ENCODE peak calls at places on chromosomes 13 and 19, in six cellular contexts. T is testis, M is B cell, V is uterus, X is PC-9, W is omental fat pad. H is an unnamed sample.

GRCh38 chr19:12867120-12868099 is 13.8 kb downstream of the DNASE2 start:
- DNase-seq in T (peak), M (peak), V (peak), X (peak), W (no peak), H (peak)

GRCh38 chr19:11554160-11554559 is 4.9 kb downstream of the ELOF1 start:
- DNase-seq in T (no peak), M (peak), V (no peak), X (no peak), W (no peak), H (no peak)

GRCh38 chr19:4362871-4363545 is 19.6 kb downstream of the MPND start:
- DNase-seq in T (no peak), M (no peak), V (no peak), X (no peak), W (no peak), H (no peak)

GRCh38 chr13:85806553-85807175 is 7.4 kb upstream of the SLITRK6 start:
- DNase-seq in T (no peak), M (no peak), V (no peak), X (peak), W (no peak), H (no peak)

GRCh38 chr13:54198911-54199310 is 1170.3 kb downstream of the OLFM4 start:
- DNase-seq in T (no peak), M (no peak), V (no peak), X (no peak), W (no peak), H (no peak)

GRCh38 chr19:29539131-29539530 is 13.3 kb downstream of the VSTM2B start:
- DNase-seq in T (no peak), M (no peak), V (peak), X (no peak), W (no peak), H (no peak)

GRCh38 chr13:106691861-106692260 is 123.9 kb upstream of the ARGLU1 start:
- DNase-seq in T (no peak), M (no peak), V (no peak), X (peak), W (no peak), H (no peak)

GRCh38 chr19:40799558-40800338 is 757 bp downstream of the EGLN2 start:
- DNase-seq in T (no peak), M (no peak), V (no peak), X (no peak), W (no peak), H (no peak)

GRCh38 chr13:48818495-48818961 is 157.2 kb upstream of the FNDC3A start:
- DNase-seq in T (no peak), M (no peak), V (no peak), X (no peak), W (no peak), H (no peak)

GRCh38 chr19:923551-924211 is 2.2 kb upstream of the ARID3A start:
- DNase-seq in T (no peak), M (no peak), V (no peak), X (no peak), W (no peak), H (no peak)

GRCh38 chr19:926595-927043 is 784 bp downstream of the ARID3A start:
- DNase-seq in T (no peak), M (peak), V (peak), X (no peak), W (no peak), H (peak)

GRCh38 chr19:925912-926594 is at the start of gene ARID3A:
- DNase-seq in T (no peak), M (no peak), V (no peak), X (no peak), W (no peak), H (no peak)

GRCh38 chr19:927044-927706 is 1.3 kb downstream of the ARID3A start:
- DNase-seq in T (no peak), M (no peak), V (peak), X (no peak), W (no peak), H (no peak)

DNA sequence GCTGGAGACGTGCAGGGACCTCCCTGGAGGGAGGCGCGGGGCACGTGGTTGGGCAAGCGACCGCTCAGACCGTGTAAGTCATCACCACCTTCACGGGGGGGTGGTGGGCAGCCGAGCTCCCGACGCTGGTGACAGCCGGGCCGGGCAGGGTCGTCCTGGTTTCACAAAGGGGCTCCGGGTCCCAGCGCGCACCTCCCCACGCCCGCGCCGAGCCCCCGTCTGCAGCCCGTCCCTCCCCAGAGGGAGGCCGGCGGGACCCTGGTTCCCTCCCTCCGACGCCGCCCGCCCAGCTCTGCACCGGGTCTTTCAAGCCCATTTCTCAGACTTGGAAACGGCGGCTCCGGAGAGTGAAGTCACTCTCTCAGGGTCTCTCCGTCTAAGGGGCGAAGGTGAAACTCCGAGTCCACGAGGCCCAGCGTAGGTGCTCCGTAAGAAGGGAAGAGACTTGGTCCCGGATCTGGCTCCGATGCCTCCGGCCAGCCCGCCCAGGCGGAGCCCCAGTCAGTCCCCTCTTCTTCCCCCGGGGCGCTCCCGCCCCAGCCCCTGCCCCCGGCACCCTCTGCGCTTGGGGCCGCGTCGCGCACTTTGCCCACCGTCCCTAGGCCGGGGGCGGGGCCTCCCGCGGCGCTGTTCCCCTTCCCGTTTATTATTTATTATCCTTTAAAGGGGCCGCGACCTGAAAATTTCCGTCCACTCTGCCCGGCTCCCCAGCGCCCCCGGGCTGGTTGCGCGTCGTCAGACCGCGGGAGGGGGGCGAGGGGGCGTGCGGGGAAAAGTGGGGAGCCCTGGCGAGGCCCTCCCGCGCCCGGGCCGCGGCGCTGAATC is 536 bp upstream of the ARID3A start:
- DNase-seq in T (peak), M (peak), V (peak), X (peak), W (peak), H (peak)
- TF ChIP-seq CTCF in T (no peak), M (no peak), V (no peak), X (no peak), W (no peak), H (no peak)

DNA sequence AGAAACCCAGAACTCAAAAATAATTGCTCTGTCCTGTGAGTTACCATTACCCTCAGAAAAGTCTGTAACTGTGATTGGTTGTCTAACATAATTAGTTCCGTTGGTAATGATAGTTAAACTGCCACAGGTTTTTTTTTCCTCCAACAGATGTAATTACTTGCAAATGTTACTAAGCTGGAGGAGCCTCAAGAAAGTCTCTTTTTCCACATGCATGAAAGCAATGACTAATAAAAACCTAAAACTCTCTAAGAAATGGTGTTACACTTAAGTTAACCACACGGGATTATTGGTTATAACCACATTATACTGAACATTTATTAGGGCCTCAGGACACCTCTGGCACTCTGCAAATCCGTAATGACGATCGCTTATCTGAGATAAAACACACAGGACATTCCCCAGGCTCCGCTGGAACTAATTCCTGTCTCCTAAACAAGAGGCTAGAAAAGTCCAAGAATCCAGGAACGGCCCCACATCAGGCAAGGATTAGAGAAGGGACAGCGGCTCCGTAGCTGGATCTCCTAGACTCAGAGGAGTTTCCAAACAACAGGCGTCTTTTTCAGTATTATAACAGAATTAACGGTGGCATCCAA is 753 bp downstream of the ZNF235 start:
- DNase-seq in T (peak), M (no peak), V (no peak), X (no peak), W (no peak), H (no peak)
- TF ChIP-seq CTCF in T (no peak), M (no peak), V (no peak), X (no peak), W (no peak), H (no peak)

GRCh38 chr19:20315543-20315942 is 148.5 kb downstream of the ZNF486 start:
- DNase-seq in T (no peak), M (no peak), V (no peak), X (no peak), W (no peak), H (no peak)
- TF ChIP-seq CTCF in T (no peak), M (no peak), V (no peak), X (no peak), W (no peak), H (no peak)

GRCh38 chr13:113209336-113209879 is at the start of gene CUL4A:
- DNase-seq in T (peak), M (peak), V (peak), X (peak), W (no peak), H (peak)

GRCh38 chr13:113208424-113209335 is at the start of gene PCID2:
- DNase-seq in T (peak), M (peak), V (peak), X (peak), W (peak), H (peak)

GRCh38 chr13:113210834-113211233 is 1.4 kb downstream of the CUL4A start:
- DNase-seq in T (no peak), M (no peak), V (no peak), X (peak), W (no peak), H (no peak)

GRCh38 chr13:113209880-113210421 is 538 bp downstream of the CUL4A start:
- DNase-seq in T (peak), M (peak), V (peak), X (peak), W (no peak), H (peak)

GRCh38 chr13:113211774-113212173 is 2.4 kb downstream of the CUL4A start:
- DNase-seq in T (no peak), M (no peak), V (no peak), X (peak), W (no peak), H (no peak)
- TF ChIP-seq CTCF in T (no peak), M (no peak), V (no peak), X (no peak), W (no peak), H (no peak)

DNA sequence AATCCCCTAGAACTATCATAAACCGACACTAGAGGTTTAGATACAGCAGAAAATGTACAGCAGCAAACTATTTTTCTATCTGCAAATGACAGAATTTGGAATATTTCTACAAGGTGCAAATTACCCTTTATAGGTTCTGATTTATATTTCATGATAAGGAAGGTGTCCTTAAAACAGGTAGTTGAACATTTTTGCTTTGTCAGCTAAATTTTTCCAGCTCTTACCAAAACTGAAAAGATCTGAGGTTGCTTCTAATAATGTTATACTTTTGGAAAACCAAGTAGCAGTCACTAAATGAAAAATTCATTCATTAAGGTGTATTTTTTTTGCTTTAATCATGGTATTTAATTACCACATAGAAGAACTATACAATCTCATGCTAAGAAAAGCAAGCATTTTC is 9.0 kb downstream of the SHISA2 start:
- DNase-seq in T (no peak), M (no peak), V (no peak), X (no peak), W (no peak), H (no peak)
- TF ChIP-seq CTCF in T (no peak), M (no peak), V (no peak), X (no peak), W (no peak), H (no peak)

GRCh38 chr19:30882411-30883005 is 466.7 kb downstream of the TSHZ3 start:
- DNase-seq in T (no peak), M (no peak), V (no peak), X (no peak), W (no peak), H (no peak)
- TF ChIP-seq CTCF in T (no peak), M (no peak), V (no peak), X (no peak), W (no peak), H (no peak)

GRCh38 chr19:55058781-55059610 is 4.0 kb downstream of the RDH13 start:
- DNase-seq in T (no peak), M (no peak), V (no peak), X (no peak), W (no peak), H (no peak)
- TF ChIP-seq CTCF in T (no peak), M (no peak), V (no peak), X (peak), W (no peak), H (no peak)

GRCh38 chr13:81488021-81488420 is 1147.1 kb upstream of the SPRY2 start:
- DNase-seq in T (no peak), M (no peak), V (no peak), X (no peak), W (no peak), H (no peak)

GRCh38 chr13:81493144-81493543 is 1152.2 kb upstream of the SPRY2 start:
- DNase-seq in T (no peak), M (no peak), V (no peak), X (no peak), W (no peak), H (no peak)

GRCh38 chr13:81487151-81487550 is 1146.2 kb upstream of the SPRY2 start:
- DNase-seq in T (peak), M (no peak), V (no peak), X (no peak), W (no peak), H (no peak)
- TF ChIP-seq CTCF in T (peak), M (no peak), V (no peak), X (peak), W (no peak), H (no peak)

DNA sequence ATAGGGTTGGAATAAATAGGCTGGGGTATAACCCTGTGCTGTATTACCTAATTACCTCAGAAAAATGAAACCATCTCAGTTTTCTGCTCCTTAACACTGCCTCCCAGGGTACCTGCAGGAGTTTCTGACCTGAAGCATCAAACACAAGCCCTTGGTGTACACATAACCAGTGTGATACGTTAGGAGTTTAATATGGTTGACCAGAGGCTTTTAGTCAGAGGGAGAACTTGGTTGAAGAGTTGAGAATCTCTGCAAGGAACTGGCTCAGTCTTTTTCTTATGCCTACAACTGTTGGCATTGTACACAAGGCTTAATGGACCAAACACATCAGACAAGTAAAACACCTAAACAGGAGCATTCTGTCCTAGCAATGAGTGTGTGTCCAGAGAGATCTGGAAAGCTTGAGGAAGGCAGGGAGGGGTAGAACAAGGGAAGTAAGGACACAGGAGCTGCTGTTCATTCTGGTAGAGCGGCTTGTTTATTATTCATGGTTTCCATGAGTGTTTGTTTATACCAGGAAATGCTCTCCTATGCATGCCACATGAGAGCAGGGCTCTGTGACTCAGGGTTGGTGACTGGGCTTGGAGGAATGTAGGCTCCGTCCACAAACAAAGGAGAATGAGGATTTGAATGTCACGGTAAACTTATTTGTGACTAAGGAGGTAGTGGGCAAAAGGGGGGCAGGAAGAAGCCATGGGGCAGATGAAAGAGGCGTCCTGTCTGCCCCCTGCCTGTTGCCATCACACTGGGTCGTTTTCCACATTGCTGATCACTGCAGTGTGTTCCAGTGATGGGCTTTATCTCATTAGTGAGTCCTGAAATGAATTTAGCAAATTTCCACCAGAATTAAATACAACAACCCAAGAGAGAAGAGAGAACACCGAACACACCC is 11.9 kb upstream of the SPATA13 start:
- DNase-seq in T (no peak), M (no peak), V (no peak), X (peak), W (no peak), H (no peak)
- TF ChIP-seq CTCF in T (no peak), M (no peak), V (no peak), X (peak), W (no peak), H (no peak)

DNA sequence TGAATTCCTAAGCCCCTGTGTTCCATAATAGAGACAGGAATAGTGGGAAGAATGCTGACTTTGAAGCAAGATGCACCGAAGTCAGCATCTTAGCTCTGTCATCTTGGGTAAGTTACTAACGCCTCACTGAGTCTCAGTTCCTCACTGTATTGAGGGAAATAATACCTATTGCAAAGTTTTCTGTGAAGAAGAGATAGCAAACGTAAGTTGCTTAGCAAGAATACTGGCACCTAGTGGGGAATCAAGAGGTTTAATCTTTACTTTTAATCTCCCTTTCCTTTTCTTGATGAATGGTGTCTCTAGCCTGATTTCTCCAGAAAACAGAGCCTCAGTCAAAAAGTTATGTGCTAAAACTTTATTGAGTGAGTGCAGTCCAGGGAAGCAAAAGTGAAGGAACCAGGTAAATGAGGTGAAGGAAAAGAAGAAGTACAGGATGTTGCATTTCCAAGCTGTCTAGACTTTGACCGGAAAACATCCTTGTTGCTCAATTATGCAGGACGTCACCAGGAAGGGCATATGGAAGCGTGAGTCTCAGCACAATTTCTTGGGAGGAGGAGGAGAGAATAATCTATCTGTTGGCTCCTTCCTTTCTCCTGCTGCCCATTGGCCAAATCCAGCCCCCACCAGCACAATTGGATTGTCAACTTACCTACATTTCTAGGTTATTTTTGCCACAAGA is 210.0 kb downstream of the B3GLCT start:
- DNase-seq in T (no peak), M (no peak), V (no peak), X (no peak), W (no peak), H (no peak)
- TF ChIP-seq CTCF in T (no peak), M (no peak), V (no peak), X (no peak), W (no peak), H (no peak)

H was measured in natural killer cell.